ENCODE peak calls at places on chromosomes 1 and 21, in seven cellular contexts. J is tibial nerve, L is body of pancreas, U is A549, P is sigmoid colon, V is uterus, N is GM12892. O is an unnamed sample.
A peak's percentile ranks its signal among the peaks of the same experiment; 100 is the strongest.

GRCh38 chr1:193355654-193356053 is 169.2 kb upstream of the B3GALT2 start:
- DNase-seq in J (no peak), P (no peak), V (no peak), U (no peak), N (no peak), L (no peak), O (no peak)

GRCh38 chr1:70536708-70537398 is 125.8 kb downstream of the CTH start:
- DNase-seq in V (no peak), L (no peak), U (no peak), P (no peak), J (no peak), N (no peak), O (no peak)

GRCh38 chr1:112761714-112762480 is 46.8 kb upstream of the PPM1J start:
- DNase-seq in J (no peak), U (no peak), L (no peak), P (no peak), N (no peak), V (no peak), O (no peak)

GRCh38 chr21:26747216-26747615 is 98.0 kb downstream of the ADAMTS1 start:
- DNase-seq in J (no peak), L (no peak), V (no peak), P (no peak), U (no peak), N (no peak), O (no peak)

GRCh38 chr1:234495231-234495990 is 16.4 kb upstream of the TARBP1 start:
- DNase-seq in V (no peak), P (no peak), U (no peak), J (no peak), N (no peak), L (no peak), O (peak; percentile 39)

GRCh38 chr1:193584840-193585239 is 398.4 kb upstream of the B3GALT2 start:
- DNase-seq in P (no peak), U (no peak), N (no peak), V (no peak), J (no peak), L (no peak), O (no peak)

GRCh38 chr1:207789792-207790787 is 38.2 kb downstream of the CD46 start:
- DNase-seq in P (no peak), V (no peak), L (no peak), J (no peak), U (no peak), N (no peak), O (no peak)

GRCh38 chr1:225825606-225826005 is 15.7 kb downstream of the EPHX1 start:
- DNase-seq in U (no peak), P (peak; percentile 56), J (no peak), L (no peak), N (no peak), V (no peak), O (no peak)

GRCh38 chr1:3017440-3018050 is 3.7 kb upstream of the ACTRT2 start:
- DNase-seq in U (no peak), P (peak; percentile 44), L (peak; percentile 53), J (no peak), N (no peak), V (no peak), O (no peak)

GRCh38 chr1:91583326-91583755 is 82.7 kb downstream of the CDC7 start:
- DNase-seq in U (no peak), P (no peak), J (no peak), N (no peak), L (no peak), V (no peak), O (no peak)

GRCh38 chr1:6627031-6627430 is 2.4 kb downstream of the THAP3 start:
- DNase-seq in L (no peak), P (no peak), N (no peak), V (no peak), J (no peak), U (no peak), O (no peak)

GRCh38 chr1:6623269-6623965 is 1.3 kb upstream of the THAP3 start:
- DNase-seq in P (no peak), V (no peak), U (no peak), J (no peak), N (no peak), L (no peak), O (no peak)

GRCh38 chr1:6622396-6623152 is 2.1 kb upstream of the THAP3 start:
- DNase-seq in U (no peak), L (no peak), J (no peak), V (no peak), N (no peak), P (no peak), O (no peak)

GRCh38 chr1:6625579-6626149 is 996 bp downstream of the THAP3 start:
- DNase-seq in V (no peak), P (peak; percentile 74), U (peak; percentile 31), J (no peak), L (peak; percentile 31), N (no peak), O (peak; percentile 70)

GRCh38 chr1:6624712-6625578 is at the start of gene THAP3:
- DNase-seq in J (peak; percentile 74), N (peak; percentile 96), L (peak; percentile 89), P (peak; percentile 95), V (peak; percentile 85), U (peak; percentile 79), O (peak; percentile 95)
- TF ChIP-seq POLR2A in J (peak; percentile 43), N (peak; percentile 56), L (peak; percentile 15), P (no peak), V (peak; percentile 49), U (peak; percentile 32), O (no peak)

DNA sequence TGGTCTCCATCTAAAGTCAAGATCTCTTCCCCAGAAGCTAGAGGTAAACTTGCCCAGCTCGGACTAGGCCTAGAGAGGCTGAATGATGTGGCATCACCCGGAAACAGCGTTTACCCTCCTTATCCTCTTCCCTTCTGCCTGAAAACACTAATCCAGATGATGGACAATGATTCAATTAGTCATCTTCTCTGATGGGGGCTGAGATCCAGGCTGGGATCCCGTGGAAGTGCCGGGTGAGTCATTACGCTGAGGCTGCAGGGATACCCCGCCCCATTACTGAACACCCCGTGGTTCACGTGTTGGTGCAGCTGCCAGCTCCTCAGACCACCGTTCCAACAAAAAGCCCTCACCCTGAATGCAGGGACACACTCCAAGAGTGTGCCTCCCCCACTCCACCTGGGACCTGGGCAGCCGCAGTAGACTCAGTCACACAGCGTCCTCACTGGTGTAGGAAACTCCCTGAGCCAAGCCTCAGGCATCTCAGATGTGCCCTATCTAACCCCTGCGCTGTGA is 2.0 kb downstream of the S100A6 start:
- DNase-seq in V (peak; percentile 91), P (peak; percentile 85), J (peak; percentile 56), U (peak; percentile 87), N (no peak), L (no peak), O (peak; percentile 72)
- TF ChIP-seq POLR2A in V (peak; percentile 16), P (no peak), J (no peak), U (peak; percentile 20), N (no peak), L (no peak), O (peak; percentile 66)

GRCh38 chr1:198491596-198491995 is 48.9 kb downstream of the ATP6V1G3 start:
- DNase-seq in N (no peak), L (no peak), U (no peak), J (no peak), P (no peak), V (no peak), O (no peak)
- TF ChIP-seq POLR2A in N (no peak), L (no peak), U (no peak), J (no peak), P (no peak), V (no peak), O (no peak)

GRCh38 chr1:159923203-159924024 is 1.9 kb downstream of the TAGLN2 start:
- DNase-seq in L (peak; percentile 93), P (peak; percentile 91), N (peak; percentile 67), U (peak; percentile 89), V (peak; percentile 89), J (peak; percentile 78), O (peak; percentile 82)
- TF ChIP-seq POLR2A in L (peak; percentile 89), P (no peak), N (peak; percentile 62), U (peak; percentile 21), V (peak; percentile 47), J (peak; percentile 57), O (peak; percentile 69)

DNA sequence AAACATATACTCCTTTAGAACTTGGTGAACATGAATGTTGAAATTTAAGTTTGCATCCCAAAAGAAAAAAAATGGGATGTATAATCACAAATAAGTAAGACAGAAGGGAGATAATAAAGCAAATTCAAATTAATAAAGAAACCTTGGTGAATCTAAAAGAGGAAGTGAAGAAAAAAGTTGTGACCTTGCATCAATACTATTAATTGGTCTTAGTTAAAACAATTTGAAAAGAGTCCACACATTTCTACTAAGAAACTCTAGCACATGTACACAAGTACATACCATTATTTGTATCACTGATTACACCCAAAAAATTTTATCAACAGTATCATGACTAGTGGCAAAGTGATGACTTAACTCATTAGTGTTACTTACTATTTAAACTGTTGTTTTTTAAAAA is 80.4 kb upstream of the SCYL3 start:
- DNase-seq in N (no peak), P (no peak), V (no peak), L (no peak), J (no peak), U (no peak), O (no peak)
- TF ChIP-seq POLR2A in N (no peak), P (no peak), V (no peak), L (no peak), J (no peak), U (no peak), O (no peak)

DNA sequence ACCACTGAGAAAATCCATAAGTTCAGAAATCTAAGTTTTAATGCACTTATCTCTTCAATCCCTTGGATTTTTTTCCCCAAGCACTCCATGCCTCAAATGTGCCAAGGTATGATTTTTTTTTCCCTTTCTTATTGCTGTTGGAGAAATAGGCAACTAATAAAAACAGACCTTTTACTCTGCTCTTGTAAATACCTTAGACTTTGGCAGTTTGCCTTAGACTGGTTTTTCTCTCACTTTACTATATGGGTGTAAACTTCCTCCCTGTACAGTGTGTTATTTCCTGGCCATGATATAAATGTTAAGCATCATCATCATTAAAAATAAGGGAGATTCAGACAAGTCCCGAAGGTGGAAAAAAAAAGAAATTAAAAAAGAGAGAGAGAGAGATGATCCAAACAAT is 65.7 kb downstream of the LRRC8C start:
- DNase-seq in P (no peak), J (no peak), L (no peak), U (no peak), N (no peak), V (no peak), O (no peak)
- TF ChIP-seq POLR2A in P (no peak), J (no peak), L (no peak), U (no peak), N (no peak), V (no peak), O (no peak)

GRCh38 chr1:45097079-45097478 is 85.0 kb downstream of the UROD start:
- DNase-seq in J (no peak), V (no peak), L (no peak), N (no peak), U (no peak), P (no peak), O (no peak)
- TF ChIP-seq POLR2A in J (no peak), V (no peak), L (no peak), N (no peak), U (no peak), P (no peak), O (no peak)

O was measured in erythroblast.